ENCODE peak calls at places on chromosomes 3 and 15, in five cellular contexts. X is Daoy, M is NCI-H1092, F is kidney glomerular epithelial cell, E is HuH-7.5. T is an unnamed sample.

GRCh38 chr3:167740961-167741587 is 5.6 kb downstream of the SERPINI1 start:
- DNase-seq in E (no peak), M (peak), F (peak), X (peak), T (peak)

GRCh38 chr3:100205161-100205560 is 55.6 kb upstream of the TBC1D23 start:
- DNase-seq in E (no peak), X (no peak), F (no peak), M (no peak), T (no peak)

GRCh38 chr15:97520689-97521088 is 439.8 kb upstream of the ARRDC4 start:
- DNase-seq in F (no peak), M (no peak), X (no peak), E (no peak), T (no peak)

GRCh38 chr15:45112143-45112591 is 1.8 kb downstream of the DUOX2 start:
- DNase-seq in F (no peak), E (no peak), M (no peak), X (no peak), T (no peak)

GRCh38 chr15:33780011-33780768 is 188.1 kb upstream of the CHRM5 start:
- DNase-seq in E (no peak), F (no peak), M (no peak), X (no peak), T (no peak)

GRCh38 chr3:150922611-150923010 is 17.4 kb upstream of the MINDY4B start:
- DNase-seq in E (no peak), X (peak), M (no peak), F (no peak), T (no peak)

GRCh38 chr15:55774113-55774970 is 31.4 kb upstream of the PRTG start:
- DNase-seq in X (peak), F (no peak), M (peak), E (peak), T (peak)

GRCh38 chr15:70210538-70210937 is 112.8 kb upstream of the TLE3 start:
- DNase-seq in M (no peak), E (no peak), X (no peak), F (no peak), T (no peak)

GRCh38 chr15:60590935-60591490 is 112.1 kb upstream of the ICE2 start:
- DNase-seq in E (peak), F (no peak), X (peak), M (no peak), T (peak)

GRCh38 chr3:97823503-97824004 is 1.7 kb downstream of the CRYBG3 start:
- DNase-seq in E (no peak), M (no peak), F (no peak), X (no peak), T (peak)

GRCh38 chr3:18071833-18072232 is 329.4 kb upstream of the TBC1D5 start:
- DNase-seq in F (no peak), E (no peak), X (no peak), M (no peak), T (peak)

GRCh38 chr3:126051741-126052140 is 32.2 kb downstream of the SLC41A3 start:
- DNase-seq in E (no peak), M (no peak), F (no peak), X (no peak), T (no peak)

T was measured in kidney tubule cell.